ENCODE peak calls at places on chromosome 21, in seven cellular contexts. Q, Z, L, G, I, E and F are unnamed samples.

GRCh38 chr21:33299181-33299752 is 25.5 kb upstream of the IFNAR1 start:
- DNase-seq in Q (peak; percentile 24), I (no peak), E (no peak), G (no peak), Z (no peak), L (no peak), F (no peak)

GRCh38 chr21:44364151-44365053 is 11.0 kb downstream of the TRPM2 start:
- DNase-seq in G (no peak), Z (no peak), I (no peak), Q (no peak), E (no peak), L (no peak), F (no peak)

GRCh38 chr21:35234725-35235124 is 185.6 kb upstream of the RUNX1 start:
- DNase-seq in Z (peak; percentile 17), Q (no peak), I (no peak), G (no peak), L (no peak), E (no peak), F (no peak)

GRCh38 chr21:28298251-28298672 is 694.4 kb downstream of the LTN1 start:
- DNase-seq in Q (peak; percentile 69), E (no peak), Z (peak; percentile 13), G (no peak), I (no peak), L (no peak), F (no peak)

GRCh38 chr21:16169102-16169511 is 439.3 kb downstream of the USP25 start:
- DNase-seq in E (no peak), Q (peak; percentile 14), L (no peak), I (no peak), Z (peak; percentile 50), G (no peak), F (no peak)

GRCh38 chr21:36113647-36114428 is 21.0 kb upstream of the CBR3 start:
- DNase-seq in G (no peak), Q (no peak), L (peak; percentile 90), Z (no peak), I (peak; percentile 86), E (no peak), F (no peak)

GRCh38 chr21:32190491-32191144 is 88.2 kb downstream of the MIS18A start:
- DNase-seq in I (no peak), Z (no peak), Q (no peak), E (no peak), G (no peak), L (no peak), F (no peak)

GRCh38 chr21:31623664-31624063 is 35.8 kb upstream of the SOD1 start:
- DNase-seq in Z (peak; percentile 40), L (no peak), Q (no peak), G (no peak), E (no peak), I (no peak), F (no peak)

DNA sequence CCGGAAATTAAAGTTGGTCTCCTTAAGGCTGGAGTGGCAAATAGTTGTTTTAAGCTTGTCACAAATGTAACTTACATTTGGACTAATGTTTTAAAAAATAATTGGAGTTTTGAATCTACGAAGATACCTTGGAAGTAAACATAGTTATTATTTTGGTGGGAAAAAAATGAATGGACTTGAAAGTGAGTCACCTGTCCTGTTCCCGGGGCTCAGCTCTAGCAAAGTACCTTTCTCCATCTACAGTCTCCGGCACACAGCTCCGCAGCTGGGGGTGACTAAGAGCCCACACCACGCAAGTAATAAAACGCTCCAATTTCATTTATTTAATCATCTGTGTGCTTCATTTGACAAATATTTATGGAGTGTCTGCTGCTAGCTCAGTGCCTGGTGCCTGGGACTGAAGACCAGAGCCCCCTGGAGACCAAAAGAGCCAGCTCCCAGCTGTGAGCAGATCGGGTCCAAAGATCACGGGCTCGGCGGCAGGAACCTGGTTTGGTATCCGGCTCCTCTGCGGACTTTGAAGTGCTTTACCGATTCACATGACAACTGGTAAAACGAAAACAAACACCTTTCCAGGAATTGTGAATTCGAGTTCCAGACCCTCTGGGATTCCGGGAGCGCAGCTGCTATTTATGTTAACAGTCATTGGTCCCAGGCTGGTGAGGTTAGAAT is 1.7 kb upstream of the RIPK4 start:
- DNase-seq in I (peak; percentile 88), L (peak; percentile 51), G (no peak), Z (peak; percentile 44), E (no peak), Q (peak; percentile 70), F (no peak)
- H3K4me3 ChIP-seq in I (peak overlapping the region; percentile 65), L (peak overlapping the region; percentile 43), G (no peak overlapping the region), Z (peak overlapping the region; percentile 4), E (peak overlapping the region; percentile 65), Q (peak overlapping the region; percentile 25), F (peak overlapping the region; percentile 33)

GRCh38 chr21:46478910-46479309 is 20.2 kb downstream of the DIP2A start:
- DNase-seq in E (no peak), L (no peak), Z (no peak), Q (no peak), I (no peak), G (no peak), F (no peak)

GRCh38 chr21:46475296-46475695 is 16.6 kb downstream of the DIP2A start:
- DNase-seq in G (no peak), Z (no peak), Q (no peak), L (no peak), E (no peak), I (no peak), F (no peak)

GRCh38 chr21:46474365-46474764 is 15.7 kb downstream of the DIP2A start:
- DNase-seq in E (no peak), Q (no peak), Z (no peak), L (no peak), G (no peak), I (no peak), F (no peak)

GRCh38 chr21:46480466-46480865 is 21.8 kb downstream of the DIP2A start:
- DNase-seq in Q (no peak), I (no peak), G (no peak), E (no peak), Z (no peak), L (no peak), F (no peak)

DNA sequence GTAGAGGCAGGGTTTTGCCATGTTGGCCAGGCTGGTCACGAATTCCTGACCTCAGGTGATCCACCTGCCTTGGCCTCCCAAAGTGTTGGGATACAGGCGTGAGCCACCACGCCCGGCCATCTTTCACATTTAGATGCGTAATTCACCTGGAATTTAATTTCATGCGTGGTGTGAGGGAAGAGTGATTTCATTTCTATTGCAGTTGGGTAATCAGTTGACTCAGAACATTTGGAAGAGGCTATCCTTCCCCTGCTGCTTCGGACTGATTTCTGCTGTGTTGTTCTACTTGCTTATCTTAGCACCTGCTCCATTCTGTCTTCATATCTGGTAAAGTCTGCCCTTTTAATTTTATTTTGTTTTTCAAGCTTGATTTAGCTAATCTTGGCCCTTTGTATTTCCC is 19.1 kb downstream of the DIP2A start:
- DNase-seq in E (no peak), I (no peak), Q (peak; percentile 81), G (no peak), L (no peak), Z (peak; percentile 61), F (no peak)
- TF ChIP-seq CTCF in E (no peak), I (no peak), Q (no peak), G (no peak), L (no peak), Z (no peak), F (no peak)

GRCh38 chr21:46139686-46140085 is 15.7 kb downstream of the FTCD start:
- DNase-seq in E (no peak), G (no peak), L (no peak), I (no peak), Q (no peak), Z (no peak), F (no peak)

GRCh38 chr21:46145159-46145839 is 10.1 kb downstream of the FTCD start:
- DNase-seq in Z (no peak), E (no peak), G (no peak), I (peak; percentile 29), L (no peak), Q (no peak), F (no peak)

GRCh38 chr21:46142581-46143473 is 12.6 kb downstream of the FTCD start:
- DNase-seq in Q (no peak), I (peak; percentile 14), Z (no peak), E (no peak), L (no peak), G (no peak), F (no peak)

GRCh38 chr21:46144464-46145070 is 10.8 kb downstream of the FTCD start:
- DNase-seq in G (no peak), Q (no peak), E (no peak), I (no peak), Z (no peak), L (no peak), F (no peak)

GRCh38 chr21:46141767-46142580 is 13.4 kb downstream of the FTCD start:
- DNase-seq in I (peak; percentile 23), E (no peak), G (no peak), L (peak; percentile 40), Z (no peak), Q (no peak), F (no peak)
- H3K4me3 ChIP-seq in I (no peak overlapping the region), E (no peak overlapping the region), G (no peak overlapping the region), L (no peak overlapping the region), Z (no peak overlapping the region), Q (no peak overlapping the region), F (no peak overlapping the region)

GRCh38 chr21:37916795-37917142 is 512 bp upstream of the KCNJ6 start:
- DNase-seq in Z (peak; percentile 7), G (no peak), Q (no peak), E (no peak), I (no peak), L (no peak), F (no peak)
- TF ChIP-seq CTCF in Z (peak; percentile 23), G (no peak), Q (peak; percentile 14), E (no peak), I (no peak), L (no peak), F (no peak)

DNA sequence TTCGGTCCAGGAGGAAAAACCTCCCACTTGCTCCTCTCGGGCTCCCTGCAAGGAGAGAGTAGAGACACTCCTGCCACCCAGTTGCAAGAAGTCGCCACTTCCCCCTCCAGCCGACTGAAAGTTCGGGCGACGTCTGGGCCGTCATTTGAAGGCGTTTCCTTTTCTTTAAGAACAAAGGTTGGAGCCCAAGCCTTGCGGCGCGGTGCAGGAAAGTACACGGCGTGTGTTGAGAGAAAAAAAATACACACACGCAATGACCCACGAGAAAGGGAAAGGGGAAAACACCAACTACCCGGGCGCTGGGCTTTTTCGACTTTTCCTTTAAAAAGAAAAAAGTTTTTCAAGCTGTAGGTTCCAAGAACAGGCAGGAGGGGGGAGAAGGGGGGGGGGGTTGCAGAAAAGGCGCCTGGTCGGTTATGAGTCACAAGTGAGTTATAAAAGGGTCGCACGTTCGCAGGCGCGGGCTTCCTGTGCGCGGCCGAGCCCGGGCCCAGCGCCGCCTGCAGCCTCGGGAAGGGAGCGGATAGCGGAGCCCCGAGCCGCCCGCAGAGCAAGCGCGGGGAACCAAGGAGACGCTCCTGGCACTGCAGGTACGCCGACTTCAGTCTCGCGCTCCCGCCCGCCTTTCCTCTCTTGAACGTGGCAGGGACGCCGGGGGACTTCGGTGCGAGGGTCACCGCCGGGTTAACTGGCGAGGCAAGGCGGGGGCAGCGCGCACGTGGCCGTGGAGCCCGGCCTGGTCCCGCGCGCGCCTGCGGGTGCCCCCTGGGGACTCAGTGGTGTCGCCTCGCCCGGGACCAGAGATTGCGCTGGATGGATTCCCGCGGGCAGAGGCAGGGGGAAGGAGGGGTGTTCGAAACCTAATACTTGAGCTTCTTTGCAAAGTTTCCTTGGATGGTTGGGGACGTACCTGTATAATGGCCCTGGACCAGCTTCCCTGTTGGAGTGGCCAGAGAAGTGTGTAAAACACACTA is 45.3 kb downstream of the MRPL39 start:
- DNase-seq in Z (peak; percentile 74), G (peak; percentile 20), I (peak; percentile 55), E (peak; percentile 44), L (peak; percentile 81), Q (peak; percentile 74), F (peak; percentile 30)
- H3K4me3 ChIP-seq in Z (peak overlapping the region; percentile 70), G (peak overlapping the region; percentile 59), I (peak overlapping the region; percentile 33), E (peak overlapping the region; percentile 57), L (peak overlapping the region; percentile 63), Q (peak overlapping the region; percentile 52), F (peak overlapping the region; percentile 67)